ENCODE peak calls at places on chromosomes 3 and 15, in four cellular contexts. One of them, this sample, is unnamed.

GRCh38 chr3:124491098-124491497 is 239.2 kb upstream of the UMPS start:
- DNase-seq in neuronal stem cell: no peak
- DNase-seq in IMR-90: no peak
- DNase-seq in mesendoderm: peak; percentile 24
- DNase-seq in this sample: no peak

GRCh38 chr3:113193719-113194118 is 17.6 kb upstream of the BOC start:
- DNase-seq in neuronal stem cell: no peak
- DNase-seq in IMR-90: no peak
- DNase-seq in mesendoderm: no peak
- DNase-seq in this sample: no peak

GRCh38 chr15:45653702-45654424 is 19.0 kb downstream of the SQOR start:
- DNase-seq in neuronal stem cell: no peak
- DNase-seq in IMR-90: no peak
- DNase-seq in mesendoderm: no peak
- DNase-seq in this sample: no peak

GRCh38 chr15:55222588-55222987 is 25.8 kb upstream of the RSL24D1 start:
- DNase-seq in neuronal stem cell: no peak
- DNase-seq in IMR-90: no peak
- DNase-seq in mesendoderm: no peak
- DNase-seq in this sample: no peak

GRCh38 chr3:13022348-13023250 is 50.6 kb downstream of the IQSEC1 start:
- DNase-seq in neuronal stem cell: no peak
- DNase-seq in IMR-90: peak; percentile 89
- DNase-seq in mesendoderm: peak; percentile 66
- DNase-seq in this sample: peak; percentile 76

GRCh38 chr15:70178335-70179084 is 80.8 kb upstream of the TLE3 start:
- DNase-seq in neuronal stem cell: no peak
- DNase-seq in IMR-90: no peak
- DNase-seq in mesendoderm: no peak
- DNase-seq in this sample: no peak

GRCh38 chr3:142981108-142981507 is 17.6 kb upstream of the PAQR9 start:
- DNase-seq in neuronal stem cell: no peak
- DNase-seq in IMR-90: no peak
- DNase-seq in mesendoderm: peak; percentile 71
- DNase-seq in this sample: peak; percentile 53

GRCh38 chr3:45677045-45677436 is 12.2 kb upstream of the SACM1L start:
- DNase-seq in neuronal stem cell: no peak
- DNase-seq in IMR-90: peak; percentile 66
- DNase-seq in mesendoderm: peak; percentile 83
- DNase-seq in this sample: no peak

GRCh38 chr3:195863121-195864061 is 45.0 kb downstream of the TNK2 start:
- DNase-seq in neuronal stem cell: peak; percentile 62
- DNase-seq in IMR-90: peak; percentile 89
- DNase-seq in mesendoderm: peak; percentile 85
- DNase-seq in this sample: peak; percentile 90

GRCh38 chr3:172836390-172836997 is 86.0 kb downstream of the ECT2 start:
- DNase-seq in neuronal stem cell: peak; percentile 49
- DNase-seq in IMR-90: peak; percentile 34
- DNase-seq in mesendoderm: peak; percentile 62
- DNase-seq in this sample: no peak

GRCh38 chr3:147392083-147392916 is 14.0 kb downstream of the ZIC4 start:
- DNase-seq in neuronal stem cell: peak; percentile 83
- DNase-seq in IMR-90: no peak
- DNase-seq in mesendoderm: peak; percentile 93
- DNase-seq in this sample: peak; percentile 93

GRCh38 chr15:75598361-75598760 is 19.2 kb upstream of the PTPN9 start:
- DNase-seq in neuronal stem cell: no peak
- DNase-seq in IMR-90: no peak
- DNase-seq in mesendoderm: no peak
- DNase-seq in this sample: no peak

GRCh38 chr3:142929109-142929508 is 34.4 kb downstream of the PAQR9 start:
- DNase-seq in neuronal stem cell: no peak
- DNase-seq in IMR-90: peak; percentile 61
- DNase-seq in mesendoderm: peak; percentile 77
- DNase-seq in this sample: peak; percentile 67

GRCh38 chr15:86235667-86236066 is 156.0 kb downstream of the AGBL1 start:
- DNase-seq in neuronal stem cell: no peak
- DNase-seq in IMR-90: no peak
- DNase-seq in mesendoderm: no peak
- DNase-seq in this sample: no peak

GRCh38 chr3:115855911-115856310 is 232.6 kb downstream of the GAP43 start:
- DNase-seq in neuronal stem cell: no peak
- DNase-seq in IMR-90: peak; percentile 87
- DNase-seq in mesendoderm: no peak
- DNase-seq in this sample: no peak

GRCh38 chr3:27114684-27115083 is 254.5 kb downstream of the NEK10 start:
- DNase-seq in neuronal stem cell: no peak
- DNase-seq in IMR-90: peak; percentile 50
- DNase-seq in mesendoderm: peak; percentile 7
- DNase-seq in this sample: no peak

GRCh38 chr3:37833790-37834189 is 27.9 kb upstream of the CTDSPL start:
- DNase-seq in neuronal stem cell: no peak
- DNase-seq in IMR-90: no peak
- DNase-seq in mesendoderm: peak; percentile 40
- DNase-seq in this sample: no peak

GRCh38 chr3:138197058-138197457 is 10.0 kb downstream of the ARMC8 start:
- DNase-seq in neuronal stem cell: no peak
- DNase-seq in IMR-90: peak; percentile 50
- DNase-seq in mesendoderm: peak; percentile 55
- DNase-seq in this sample: peak; percentile 52

GRCh38 chr3:45367451-45367850 is 20.9 kb upstream of the LARS2 start:
- DNase-seq in neuronal stem cell: no peak
- DNase-seq in IMR-90: peak; percentile 94
- DNase-seq in mesendoderm: no peak
- DNase-seq in this sample: no peak

GRCh38 chr15:37550360-37551024 is 383.9 kb upstream of the TMCO5A start:
- DNase-seq in neuronal stem cell: no peak
- DNase-seq in IMR-90: no peak
- DNase-seq in mesendoderm: no peak
- DNase-seq in this sample: peak; percentile 54

GRCh38 chr3:189827108-189827507 is 195.9 kb downstream of the TP63 start:
- DNase-seq in neuronal stem cell: no peak
- DNase-seq in IMR-90: no peak
- DNase-seq in mesendoderm: no peak
- DNase-seq in this sample: no peak

GRCh38 chr15:55993804-55994539 is 560 bp upstream of the NEDD4 start:
- DNase-seq in neuronal stem cell: peak; percentile 54
- DNase-seq in IMR-90: peak; percentile 68
- DNase-seq in mesendoderm: peak; percentile 83
- DNase-seq in this sample: peak; percentile 54

DNA sequence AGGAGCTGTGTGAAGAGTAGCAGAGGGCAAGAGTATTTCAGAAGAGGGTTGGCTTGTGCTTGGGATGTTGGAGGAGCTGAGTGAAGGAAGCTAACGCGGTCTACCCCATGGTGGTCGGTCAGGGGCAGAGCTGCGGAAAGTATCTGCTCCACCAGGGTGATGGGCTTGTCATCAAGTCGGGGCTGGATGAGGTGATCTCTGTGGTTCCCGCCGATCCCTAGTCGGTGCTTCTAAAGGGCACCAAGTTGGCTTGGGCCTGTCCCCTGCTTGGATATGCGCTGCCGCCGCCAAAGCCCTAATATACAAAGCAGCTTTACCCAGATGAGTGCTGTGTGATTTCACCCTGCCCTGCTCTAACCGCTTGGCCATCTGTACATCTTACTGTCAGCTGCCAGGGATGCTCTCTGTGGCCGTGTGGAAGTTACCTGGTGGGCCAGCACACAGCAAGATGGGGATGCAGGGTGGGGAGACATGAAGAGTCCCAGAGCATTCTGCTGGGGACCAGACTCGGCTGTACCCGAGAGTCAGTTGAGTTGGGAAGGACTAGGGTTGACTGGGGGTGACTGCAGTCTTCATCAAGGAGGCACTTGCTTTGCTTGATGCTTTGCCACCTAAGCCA is 226.1 kb upstream of the BHLHE40 start:
- DNase-seq in neuronal stem cell: no peak
- DNase-seq in IMR-90: no peak
- DNase-seq in mesendoderm: no peak
- DNase-seq in this sample: no peak
- H2AK5ac ChIP-seq in neuronal stem cell: no peak overlapping the region
- H2AK5ac ChIP-seq in IMR-90: no peak overlapping the region
- H2AK5ac ChIP-seq in mesendoderm: no peak overlapping the region
- H2AK5ac ChIP-seq in this sample: no peak overlapping the region

DNA sequence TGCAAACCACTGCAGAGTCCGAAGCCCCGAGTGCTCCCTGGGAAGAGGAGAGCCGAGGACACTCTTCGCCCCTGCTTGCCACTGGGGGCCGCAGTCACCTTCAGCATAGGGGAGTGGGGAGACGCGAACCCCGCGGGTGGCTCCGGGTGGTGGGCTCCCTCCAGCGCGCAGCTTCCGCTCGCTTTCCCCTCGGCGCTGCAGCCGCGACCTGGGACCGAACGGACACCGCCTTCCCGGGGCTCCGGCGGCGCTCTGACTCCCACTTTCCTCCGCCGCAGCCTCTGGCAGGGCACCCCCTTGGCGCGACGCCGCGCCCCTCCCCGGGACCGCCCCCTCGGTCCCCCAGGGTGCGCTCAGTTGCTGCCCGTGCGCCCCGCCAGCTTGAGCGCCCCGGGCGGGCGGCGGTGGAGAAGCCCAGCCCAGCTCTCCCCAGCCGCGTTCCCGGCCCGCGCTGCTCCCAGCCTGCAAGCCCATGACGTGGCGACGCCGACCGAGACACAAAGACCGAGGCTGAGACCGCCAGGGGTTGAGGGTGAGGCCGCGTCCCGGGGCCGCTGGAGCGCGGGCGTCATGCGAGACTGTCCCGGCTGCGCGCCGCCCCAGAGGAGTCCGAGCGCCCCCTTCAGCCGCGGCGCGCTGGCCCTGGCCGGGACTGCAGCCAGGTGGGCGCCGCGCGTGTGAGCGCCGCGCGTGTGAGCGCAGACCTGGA is at the start of gene MINAR1:
- DNase-seq in neuronal stem cell: peak; percentile 61
- DNase-seq in IMR-90: peak; percentile 56
- DNase-seq in mesendoderm: peak; percentile 70
- DNase-seq in this sample: peak; percentile 47
- H2BK15ac ChIP-seq in neuronal stem cell: no peak within 1 kb of the TSS
- H2BK15ac ChIP-seq in IMR-90: no peak within 1 kb of the TSS
- H2BK15ac ChIP-seq in mesendoderm: no peak within 1 kb of the TSS
- H2BK15ac ChIP-seq in this sample: no peak within 1 kb of the TSS

DNA sequence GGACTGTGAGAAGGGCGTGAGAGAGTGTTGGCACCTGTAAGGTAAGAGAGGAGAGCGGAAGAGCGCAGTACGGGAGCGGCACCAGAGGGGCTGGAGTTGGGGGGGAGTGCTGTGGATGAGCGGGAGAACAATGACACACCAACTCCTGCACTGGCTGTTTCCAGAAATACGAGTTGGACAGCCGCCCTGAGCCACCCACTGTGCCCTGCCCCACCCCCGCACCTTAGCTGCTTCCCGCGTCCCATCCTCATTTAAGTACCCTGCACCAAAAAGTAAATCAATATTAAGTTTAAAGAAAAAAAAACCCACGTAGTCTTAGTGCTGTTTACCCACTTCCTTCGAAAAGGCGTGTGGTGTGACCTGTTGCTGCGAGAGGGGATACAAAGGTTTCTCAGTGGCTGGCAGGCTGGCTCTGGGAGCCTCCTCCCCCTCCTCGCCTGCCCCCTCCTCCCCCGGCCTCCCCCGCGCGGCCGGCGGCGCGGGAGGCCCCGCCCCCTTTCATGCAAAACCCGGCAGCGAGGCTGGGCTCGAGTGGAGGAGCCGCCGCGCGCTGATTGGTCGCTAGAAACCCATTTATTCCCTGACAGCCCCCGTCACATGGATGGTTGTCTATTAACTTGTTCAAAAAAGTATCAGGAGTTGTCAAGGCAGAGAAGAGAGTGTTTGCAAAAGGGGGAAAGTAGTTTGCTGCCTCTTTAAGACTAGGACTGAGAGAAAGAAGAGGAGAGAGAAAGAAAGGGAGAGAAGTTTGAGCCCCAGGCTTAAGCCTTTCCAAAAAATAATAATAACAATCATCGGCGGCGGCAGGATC is at the start of gene SOX2:
- DNase-seq in neuronal stem cell: peak; percentile 95
- DNase-seq in IMR-90: peak; percentile 4
- DNase-seq in mesendoderm: peak; percentile 88
- DNase-seq in this sample: peak; percentile 93
- H3K23ac ChIP-seq in neuronal stem cell: peak within 1 kb of the TSS; percentile 96
- H3K23ac ChIP-seq in IMR-90: no peak within 1 kb of the TSS
- H3K23ac ChIP-seq in mesendoderm: no peak within 1 kb of the TSS
- H3K23ac ChIP-seq in this sample: peak within 1 kb of the TSS; percentile 93

GRCh38 chr3:119331661-119332060 is 37.5 kb downstream of the ARHGAP31 start:
- DNase-seq in neuronal stem cell: no peak
- DNase-seq in IMR-90: peak; percentile 58
- DNase-seq in mesendoderm: no peak
- DNase-seq in this sample: no peak
- H2AK5ac ChIP-seq in neuronal stem cell: no peak overlapping the region
- H2AK5ac ChIP-seq in IMR-90: no peak overlapping the region
- H2AK5ac ChIP-seq in mesendoderm: no peak overlapping the region
- H2AK5ac ChIP-seq in this sample: no peak overlapping the region

GRCh38 chr15:101028772-101029438 is 109.7 kb downstream of the LRRK1 start:
- DNase-seq in neuronal stem cell: no peak
- DNase-seq in IMR-90: no peak
- DNase-seq in mesendoderm: no peak
- DNase-seq in this sample: peak; percentile 28

GRCh38 chr15:101027273-101027901 is 108.2 kb downstream of the LRRK1 start:
- DNase-seq in neuronal stem cell: no peak
- DNase-seq in IMR-90: no peak
- DNase-seq in mesendoderm: no peak
- DNase-seq in this sample: peak; percentile 28

GRCh38 chr15:101028321-101028720 is 109.2 kb downstream of the LRRK1 start:
- DNase-seq in neuronal stem cell: no peak
- DNase-seq in IMR-90: peak; percentile 57
- DNase-seq in mesendoderm: no peak
- DNase-seq in this sample: no peak

GRCh38 chr15:101026686-101027272 is 107.6 kb downstream of the LRRK1 start:
- DNase-seq in neuronal stem cell: no peak
- DNase-seq in IMR-90: no peak
- DNase-seq in mesendoderm: no peak
- DNase-seq in this sample: peak; percentile 20

GRCh38 chr15:101027920-101028319 is 108.8 kb downstream of the LRRK1 start:
- DNase-seq in neuronal stem cell: no peak
- DNase-seq in IMR-90: no peak
- DNase-seq in mesendoderm: no peak
- DNase-seq in this sample: peak; percentile 20
- H2BK15ac ChIP-seq in neuronal stem cell: no peak overlapping the region
- H2BK15ac ChIP-seq in IMR-90: no peak overlapping the region
- H2BK15ac ChIP-seq in mesendoderm: no peak overlapping the region
- H2BK15ac ChIP-seq in this sample: no peak overlapping the region

DNA sequence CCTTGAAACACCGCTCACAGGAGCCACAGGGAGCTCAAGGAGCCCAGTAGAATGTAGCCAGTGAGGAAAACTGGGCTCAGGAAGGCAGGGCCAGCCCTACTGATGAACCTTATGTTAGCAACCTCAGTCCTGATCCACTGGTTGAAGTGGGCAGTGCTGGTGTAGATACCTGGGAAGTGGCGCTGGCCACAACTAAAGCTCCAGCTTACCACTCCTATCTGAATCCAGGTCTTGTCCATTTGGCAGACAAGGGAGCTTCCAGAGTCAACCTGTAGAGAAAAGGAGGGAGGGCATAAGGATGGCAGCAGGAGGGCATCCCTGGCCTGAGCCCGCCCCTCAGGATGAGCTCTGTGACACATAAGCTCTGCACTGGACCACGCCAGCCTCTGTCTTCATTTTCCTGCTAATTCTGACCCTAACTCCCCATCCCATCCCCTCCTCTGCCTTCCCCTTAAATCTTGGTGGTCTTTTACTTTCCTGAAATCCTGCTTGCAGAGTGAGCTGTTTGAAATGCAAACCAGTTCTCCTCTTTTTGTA is 2.1 kb upstream of the PRSS50 start:
- DNase-seq in neuronal stem cell: no peak
- DNase-seq in IMR-90: no peak
- DNase-seq in mesendoderm: no peak
- DNase-seq in this sample: peak; percentile 17
- H3K23ac ChIP-seq in neuronal stem cell: no peak overlapping the region
- H3K23ac ChIP-seq in IMR-90: no peak overlapping the region
- H3K23ac ChIP-seq in mesendoderm: no peak overlapping the region
- H3K23ac ChIP-seq in this sample: no peak overlapping the region